ENCODE peak calls at places on chromosomes 11 and 22, in five cellular contexts. Y, X, H, N and R are unnamed samples.

GRCh38 chr11:95245038-95245437 is 14.0 kb upstream of the SESN3 start:
- DNase-seq in Y (no peak), H (no peak), X (no peak), N (no peak), R (no peak)

GRCh38 chr22:48188211-48188845 is 1425.9 kb downstream of the TBC1D22A start:
- DNase-seq in H (no peak), X (no peak), N (no peak), Y (no peak), R (no peak)

GRCh38 chr22:45602824-45603301 is 68.8 kb upstream of the ATXN10 start:
- DNase-seq in H (no peak), X (no peak), N (no peak), Y (no peak), R (no peak)

GRCh38 chr22:30236875-30237274 is 9.7 kb downstream of the LIF start:
- DNase-seq in X (no peak), Y (no peak), N (no peak), H (no peak), R (no peak)

GRCh38 chr22:38751066-38751421 is 4.8 kb downstream of the SUN2 start:
- DNase-seq in X (no peak), Y (no peak), H (no peak), N (no peak), R (no peak)

GRCh38 chr22:20253161-20253560 is 15.0 kb downstream of the RTN4R start:
- DNase-seq in N (no peak), Y (no peak), X (no peak), H (no peak), R (no peak)

GRCh38 chr11:2991477-2992233 is 474 bp downstream of the NAP1L4 start:
- DNase-seq in X (no peak), H (peak; percentile 39), N (no peak), Y (no peak), R (no peak)

GRCh38 chr11:129323896-129324522 is 51.6 kb upstream of the BARX2 start:
- DNase-seq in Y (no peak), H (no peak), N (no peak), X (no peak), R (no peak)

GRCh38 chr22:42271906-42272305 is 1.5 kb upstream of the TCF20 start:
- DNase-seq in X (no peak), H (no peak), Y (no peak), N (no peak), R (no peak)

GRCh38 chr11:3157381-3158130 is 7.6 kb downstream of the OSBPL5 start:
- DNase-seq in N (no peak), X (no peak), H (no peak), Y (no peak), R (no peak)